ENCODE peak calls at places on chromosomes 2 and 18, in ten cellular contexts. W is H9, S is GM23248, V is mesenchymal stem cell, T is K562, Z is A549, C is neuronal stem cell, N is fibroblast of lung, D is MM.1S, A is mesendoderm. G is an unnamed sample.
A peak's percentile ranks its signal among the peaks of the same experiment; 100 is the strongest.

GRCh38 chr2:138771534-138771933 is 8.7 kb downstream of the NXPH2 start:
- DNase-seq in W (no peak), T (no peak), D (no peak), A (no peak), V (no peak), S (no peak), Z (no peak), C (no peak), N (no peak), G (no peak)

GRCh38 chr2:75403991-75404428 is 156.7 kb downstream of the EVA1A start:
- DNase-seq in C (peak; percentile 45), V (peak; percentile 67), N (peak; percentile 41), D (peak; percentile 54), A (peak; percentile 83), W (peak; percentile 38), S (peak; percentile 69), T (peak; percentile 49), Z (peak; percentile 65), G (peak; percentile 59)

GRCh38 chr2:172836386-172837200 is 100.9 kb downstream of the RAPGEF4 start:
- DNase-seq in Z (peak; percentile 76), T (no peak), D (no peak), W (no peak), A (peak; percentile 90), C (no peak), S (peak; percentile 79), N (peak; percentile 86), V (peak; percentile 47), G (peak; percentile 84)

GRCh38 chr2:10971855-10972348 is 60.2 kb downstream of the KCNF1 start:
- DNase-seq in N (no peak), D (no peak), S (no peak), V (no peak), C (peak; percentile 59), Z (no peak), A (no peak), T (no peak), W (no peak), G (no peak)

GRCh38 chr18:5895300-5895885 is at the start of gene TMEM200C:
- DNase-seq in N (peak; percentile 49), A (peak; percentile 66), W (no peak), C (peak; percentile 75), S (peak; percentile 36), V (peak; percentile 6), D (peak; percentile 58), T (no peak), Z (no peak), G (peak; percentile 43)

GRCh38 chr2:11155326-11156059 is at the start of gene SLC66A3:
- DNase-seq in Z (peak; percentile 24), D (peak; percentile 88), A (peak; percentile 87), N (peak; percentile 87), W (no peak), C (peak; percentile 91), T (peak; percentile 85), V (peak; percentile 87), S (peak; percentile 93), G (peak; percentile 87)

GRCh38 chr2:15967415-15968279 is 27.3 kb downstream of the MYCN start:
- DNase-seq in C (no peak), D (no peak), W (no peak), V (no peak), A (no peak), S (no peak), T (no peak), N (no peak), Z (no peak), G (no peak)

GRCh38 chr2:105873281-105873680 is 128.6 kb downstream of the NCK2 start:
- DNase-seq in D (no peak), C (no peak), S (no peak), T (no peak), N (no peak), Z (no peak), V (peak; percentile 10), A (no peak), W (no peak), G (no peak)

GRCh38 chr2:29317077-29317517 is 201.9 kb downstream of the CLIP4 start:
- DNase-seq in S (peak; percentile 57), A (no peak), N (peak; percentile 94), W (no peak), T (no peak), C (no peak), V (no peak), Z (no peak), D (no peak), G (no peak)

GRCh38 chr18:70386582-70386981 is 97.7 kb downstream of the SOCS6 start:
- DNase-seq in W (no peak), C (no peak), N (no peak), Z (no peak), D (no peak), T (no peak), V (no peak), A (no peak), S (no peak), G (no peak)

GRCh38 chr2:166671235-166671634 is 177.2 kb upstream of the SCN7A start:
- DNase-seq in D (no peak), V (no peak), Z (no peak), N (peak; percentile 50), A (no peak), T (no peak), C (no peak), W (no peak), S (no peak), G (peak; percentile 62)

GRCh38 chr2:226985227-226985946 is 149.5 kb downstream of the RHBDD1 start:
- DNase-seq in D (peak; percentile 73), A (peak; percentile 74), C (peak; percentile 57), S (peak; percentile 89), T (peak; percentile 65), Z (peak; percentile 66), N (peak; percentile 61), W (no peak), V (peak; percentile 84), G (peak; percentile 83)

GRCh38 chr18:70290482-70291294 is 1.8 kb downstream of the SOCS6 start:
- DNase-seq in S (no peak), Z (peak; percentile 44), T (peak; percentile 38), W (no peak), A (no peak), N (no peak), D (no peak), V (no peak), C (no peak), G (no peak)

GRCh38 chr2:85409719-85410583 is at the start of gene CAPG:
- DNase-seq in D (peak; percentile 26), W (peak; percentile 68), Z (peak; percentile 55), V (no peak), C (no peak), A (peak; percentile 59), T (peak; percentile 86), S (peak; percentile 57), N (peak; percentile 23), G (no peak)

GRCh38 chr2:201450910-201451329 is 338 bp downstream of the TRAK2 start:
- DNase-seq in A (no peak), N (no peak), D (no peak), C (no peak), T (no peak), S (peak; percentile 68), V (no peak), Z (no peak), W (no peak), G (peak; percentile 29)

GRCh38 chr2:201452058-201452736 is 657 bp downstream of the STRADB start:
- DNase-seq in V (peak; percentile 14), N (peak; percentile 21), D (peak; percentile 14), Z (no peak), A (no peak), S (peak; percentile 39), W (no peak), T (peak; percentile 29), C (no peak), G (no peak)

GRCh38 chr2:201452856-201453643 is 1.5 kb downstream of the STRADB start:
- DNase-seq in T (no peak), Z (no peak), N (no peak), A (no peak), V (no peak), D (no peak), S (no peak), W (no peak), C (no peak), G (no peak)

GRCh38 chr2:201448701-201449100 is 2.6 kb downstream of the TRAK2 start:
- DNase-seq in V (no peak), W (no peak), S (no peak), N (no peak), A (no peak), Z (no peak), D (no peak), C (no peak), T (no peak), G (no peak)

GRCh38 chr2:201451330-201452057 is at the start of the genes STRADB and TRAK2:
- DNase-seq in V (peak; percentile 95), Z (peak; percentile 96), T (peak; percentile 94), W (peak; percentile 97), N (peak; percentile 93), C (peak; percentile 93), S (peak; percentile 98), D (peak; percentile 96), A (peak; percentile 98), G (peak; percentile 92)
- H3K4me2 ChIP-seq in V (peak within 1 kb of the TSS; percentile 86), Z (peak within 1 kb of the TSS; percentile 90), T (peak within 1 kb of the TSS; percentile 88), W (peak within 1 kb of the TSS; percentile 99), N (peak within 1 kb of the TSS; percentile 87), C (peak within 1 kb of the TSS; percentile 75), S (peak within 1 kb of the TSS; percentile 80), D (peak within 1 kb of the TSS; percentile 65), A (peak within 1 kb of the TSS; percentile 66), G (peak within 1 kb of the TSS; percentile 94)

GRCh38 chr2:163081754-163082153 is 243.2 kb upstream of the KCNH7 start:
- DNase-seq in V (no peak), A (no peak), C (no peak), T (no peak), W (no peak), N (no peak), S (no peak), D (peak; percentile 17), Z (no peak), G (no peak)

GRCh38 chr2:163077241-163077640 is 238.7 kb upstream of the KCNH7 start:
- DNase-seq in S (no peak), D (no peak), V (no peak), W (no peak), T (no peak), A (peak; percentile 12), C (peak; percentile 9), Z (no peak), N (no peak), G (no peak)
- H3K4me2 ChIP-seq in S (no peak overlapping the region), D (no peak overlapping the region), V (no peak overlapping the region), W (no peak overlapping the region), T (no peak overlapping the region), A (no peak overlapping the region), C (no peak overlapping the region), Z (no peak overlapping the region), N (no peak overlapping the region), G (no peak overlapping the region)

DNA sequence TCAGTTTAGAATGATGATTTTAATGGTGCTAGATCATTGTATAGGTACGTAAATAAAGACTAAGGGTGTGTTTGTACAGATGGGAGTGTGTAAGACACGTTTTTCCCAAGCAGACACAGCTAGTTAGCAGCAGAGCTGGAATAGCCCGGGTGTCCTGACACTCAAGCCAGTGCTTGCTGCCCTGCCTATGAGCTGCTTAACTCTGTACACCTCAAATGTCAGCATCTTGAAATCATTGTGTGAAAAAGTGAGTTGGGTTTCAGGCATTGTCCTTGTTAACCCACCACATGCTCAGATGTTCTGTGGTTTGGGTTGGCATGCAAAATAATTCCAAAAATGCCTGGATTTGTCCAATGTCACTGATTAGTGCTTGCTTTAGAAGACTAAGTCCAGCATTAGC is 13.0 kb upstream of the TET3 start:
- DNase-seq in Z (no peak), A (no peak), D (no peak), V (no peak), S (no peak), T (no peak), W (no peak), C (no peak), N (no peak), G (no peak)
- H3K4me2 ChIP-seq in Z (no peak overlapping the region), A (no peak overlapping the region), D (peak overlapping the region; percentile 62), V (no peak overlapping the region), S (no peak overlapping the region), T (peak overlapping the region; percentile 73), W (no peak overlapping the region), C (no peak overlapping the region), N (no peak overlapping the region), G (no peak overlapping the region)

GRCh38 chr18:10401930-10402329 is 52.5 kb upstream of the APCDD1 start:
- DNase-seq in V (no peak), T (no peak), D (no peak), N (no peak), A (no peak), W (no peak), C (no peak), Z (no peak), S (no peak), G (no peak)
- H3K4me2 ChIP-seq in V (no peak overlapping the region), T (no peak overlapping the region), D (no peak overlapping the region), N (no peak overlapping the region), A (no peak overlapping the region), W (no peak overlapping the region), C (no peak overlapping the region), Z (no peak overlapping the region), S (no peak overlapping the region), G (no peak overlapping the region)

G was measured in IMR-90.